ENCODE peak calls at places on chromosomes 6 and 20, in four cellular contexts. B is WTC11, F is HepG2, A is GM12878. X is an unnamed sample.

GRCh38 chr20:46438156-46438750 is 31.8 kb upstream of the ELMO2 start:
- DNase-seq in B (no peak), F (peak; percentile 50), A (no peak), X (peak; percentile 32)

GRCh38 chr6:136012198-136012884 is 160.8 kb downstream of the PDE7B start:
- DNase-seq in B (no peak), F (no peak), A (no peak), X (no peak)

GRCh38 chr6:125787791-125788190 is 3.0 kb upstream of the NCOA7 start:
- DNase-seq in B (no peak), F (no peak), A (no peak), X (peak; percentile 22)

GRCh38 chr6:109322825-109323580 is 59.3 kb downstream of the CD164 start:
- DNase-seq in B (no peak), F (no peak), A (no peak), X (no peak)

GRCh38 chr6:101422811-101423210 is 29.3 kb downstream of the GRIK2 start:
- DNase-seq in B (no peak), F (no peak), A (no peak), X (no peak)

GRCh38 chr20:9392892-9393857 is 121.2 kb upstream of the LAMP5 start:
- DNase-seq in B (peak; percentile 79), F (peak; percentile 31), A (no peak), X (peak; percentile 38)

GRCh38 chr6:151796842-151797530 is 10.5 kb upstream of the ESR1 start:
- DNase-seq in B (no peak), F (no peak), A (no peak), X (no peak)

GRCh38 chr6:115932481-115932880 is 128.2 kb downstream of the FRK start:
- DNase-seq in B (no peak), F (no peak), A (no peak), X (no peak)

GRCh38 chr6:9085054-9085746 is 649.9 kb upstream of the SLC35B3 start:
- DNase-seq in B (no peak), F (no peak), A (no peak), X (no peak)

GRCh38 chr20:57657537-57658446 is 37.6 kb upstream of the ZBP1 start:
- DNase-seq in B (peak; percentile 7), F (peak; percentile 47), A (no peak), X (no peak)
- TF ChIP-seq CREM in B (no peak), F (no peak), A (no peak), X (no peak)

GRCh38 chr20:11320033-11320432 is 597.7 kb upstream of the BTBD3 start:
- DNase-seq in B (no peak), F (no peak), A (no peak), X (no peak)
- TF ChIP-seq CREM in B (no peak), F (no peak), A (no peak), X (no peak)

DNA sequence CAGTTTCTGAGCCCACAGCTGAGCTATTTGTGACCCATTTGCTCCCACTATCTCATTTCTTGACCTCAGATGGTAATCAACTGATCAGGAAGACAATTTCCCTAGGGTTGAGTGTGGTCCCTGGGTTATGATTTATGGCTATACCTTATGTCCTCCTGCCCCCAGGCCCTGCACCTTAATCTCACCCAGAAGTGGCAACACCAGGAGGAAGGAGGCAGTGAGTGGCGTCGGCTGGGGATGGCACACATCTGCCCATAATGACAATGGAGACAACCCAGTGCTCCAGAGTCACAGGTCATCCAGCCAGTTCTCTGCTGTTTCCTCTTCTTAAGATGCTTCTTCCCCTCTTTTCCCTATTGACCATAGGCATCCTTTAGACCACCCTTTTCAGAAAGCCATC is 8.1 kb downstream of the TRIM10 start:
- DNase-seq in B (no peak), F (no peak), A (no peak), X (no peak)
- TF ChIP-seq CREM in B (no peak), F (no peak), A (no peak), X (no peak)

DNA sequence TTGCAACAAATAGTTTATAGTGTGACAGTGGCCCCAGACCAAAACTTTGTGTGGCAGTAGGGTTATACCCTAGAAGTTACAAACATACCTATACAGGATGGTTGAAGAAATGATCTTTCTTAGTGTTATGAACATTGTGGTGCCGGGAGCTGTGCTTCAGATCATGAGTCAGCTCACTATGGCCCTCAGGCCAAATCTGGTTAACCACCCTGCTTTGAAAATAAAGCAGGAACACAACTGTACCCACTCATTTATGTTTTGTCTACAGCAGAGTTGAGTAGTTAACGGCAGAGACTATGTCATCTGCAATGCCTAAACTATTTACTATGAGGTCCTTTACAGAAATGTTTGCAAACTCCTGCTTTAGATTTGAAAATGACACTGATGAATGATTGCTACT is 24.3 kb downstream of the AKAP7 start:
- DNase-seq in B (no peak), F (no peak), A (no peak), X (no peak)
- TF ChIP-seq CREM in B (no peak), F (no peak), A (no peak), X (no peak)

GRCh38 chr6:140893432-140893831 is 1239.3 kb upstream of the GJE1 start:
- DNase-seq in B (peak; percentile 22), F (no peak), A (no peak), X (no peak)
- TF ChIP-seq CREM in B (no peak), F (no peak), A (no peak), X (no peak)

X was measured in K562.